ENCODE peak calls at places on chromosomes 2 and 18, in five cellular contexts. J is ACHN; R is activated CD8-positive, alpha-beta memory T cell treated with anti-CD3 and anti-CD28 coated beads for 48 hours; W is left lung; X is stimulated activated CD4-positive, alpha-beta T cell treated with anti-CD3 and anti-CD28 coated beads, Interleukin-15, amount 100 ng/mL, for 24 hours. Y is an unnamed sample.

GRCh38 chr18:8124232-8125146 is 484.7 kb upstream of the RAB12 start:
- DNase-seq in R (no peak), X (no peak), J (peak), W (no peak), Y (no peak)

GRCh38 chr2:220998156-220998555 is 573.9 kb downstream of the EPHA4 start:
- DNase-seq in X (no peak), W (no peak), R (no peak), J (no peak), Y (no peak)

GRCh38 chr2:7517122-7517487 is 599.9 kb downstream of the RNF144A start:
- DNase-seq in J (no peak), R (no peak), X (peak), W (no peak), Y (no peak)

GRCh38 chr2:232139786-232140562 is 178.5 kb downstream of the DIS3L2 start:
- DNase-seq in X (no peak), R (no peak), J (no peak), W (no peak), Y (no peak)

GRCh38 chr2:156538083-156538504 is 101.9 kb downstream of the GPD2 start:
- DNase-seq in X (no peak), J (no peak), W (no peak), R (no peak), Y (no peak)

GRCh38 chr2:23145460-23145859 is 239.5 kb upstream of the KLHL29 start:
- DNase-seq in R (no peak), W (no peak), J (no peak), X (no peak), Y (no peak)

GRCh38 chr2:2856723-2857415 is 520.7 kb downstream of the EIPR1 start:
- DNase-seq in J (no peak), R (no peak), X (no peak), W (no peak), Y (no peak)

GRCh38 chr2:215906458-215906857 is 106.9 kb downstream of the MREG start:
- DNase-seq in J (no peak), W (no peak), R (no peak), X (no peak), Y (no peak)

GRCh38 chr18:44637210-44638051 is 43.3 kb upstream of the SETBP1 start:
- DNase-seq in W (no peak), X (peak), R (no peak), J (peak), Y (no peak)

GRCh38 chr2:257429-257828 is 6.4 kb downstream of the SH3YL1 start:
- DNase-seq in X (no peak), W (no peak), J (no peak), R (no peak), Y (no peak)

GRCh38 chr2:211875488-211875887 is 663.1 kb downstream of the ERBB4 start:
- DNase-seq in X (no peak), R (no peak), J (no peak), W (no peak), Y (no peak)

GRCh38 chr2:169822036-169822435 is 2.7 kb downstream of the METTL5 start:
- DNase-seq in R (no peak), X (no peak), W (no peak), J (no peak), Y (no peak)

GRCh38 chr2:118050386-118050785 is 36.5 kb upstream of the CCDC93 start:
- DNase-seq in J (no peak), R (no peak), X (no peak), W (no peak), Y (no peak)

GRCh38 chr2:98269274-98269673 is 77.0 kb upstream of the CNGA3 start:
- DNase-seq in W (no peak), R (no peak), J (peak), X (no peak), Y (peak)